ENCODE peak calls at places on chromosomes 12 and 14, in five cellular contexts. One of them, this sample, is unnamed.

GRCh38 chr14:58755026-58755929 is 117.5 kb downstream of the DACT1 start:
- DNase-seq in EL: no peak
- DNase-seq in GM06990: no peak
- DNase-seq in activated CD4-positive, alpha-beta T cell treated with anti-CD3 and anti-CD28 coated beads, Interleukin-2, amount 10 ng/mL, durations not matched to agents 7 days and 5 days: no peak
- DNase-seq in IMR-90: no peak
- DNase-seq in this sample: no peak

GRCh38 chr14:99537399-99537798 is 56.2 kb downstream of the CCNK start:
- DNase-seq in GM06990: no peak
- DNase-seq in IMR-90: peak
- DNase-seq in activated CD4-positive, alpha-beta T cell treated with anti-CD3 and anti-CD28 coated beads, Interleukin-2, amount 10 ng/mL, durations not matched to agents 7 days and 5 days: no peak
- DNase-seq in EL: peak
- DNase-seq in this sample: no peak

GRCh38 chr14:51458563-51458955 is 193.2 kb upstream of the FRMD6 start:
- DNase-seq in IMR-90: peak
- DNase-seq in GM06990: no peak
- DNase-seq in activated CD4-positive, alpha-beta T cell treated with anti-CD3 and anti-CD28 coated beads, Interleukin-2, amount 10 ng/mL, durations not matched to agents 7 days and 5 days: no peak
- DNase-seq in EL: peak
- DNase-seq in this sample: no peak

GRCh38 chr14:51957950-51958349 is 31.4 kb upstream of the RTRAF start:
- DNase-seq in GM06990: no peak
- DNase-seq in EL: peak
- DNase-seq in activated CD4-positive, alpha-beta T cell treated with anti-CD3 and anti-CD28 coated beads, Interleukin-2, amount 10 ng/mL, durations not matched to agents 7 days and 5 days: no peak
- DNase-seq in IMR-90: peak
- DNase-seq in this sample: no peak

GRCh38 chr14:65137648-65138317 is 35.5 kb upstream of the MAX start:
- DNase-seq in EL: no peak
- DNase-seq in IMR-90: peak
- DNase-seq in GM06990: no peak
- DNase-seq in activated CD4-positive, alpha-beta T cell treated with anti-CD3 and anti-CD28 coated beads, Interleukin-2, amount 10 ng/mL, durations not matched to agents 7 days and 5 days: no peak
- DNase-seq in this sample: no peak

GRCh38 chr12:131583085-131583712 is 127.7 kb upstream of the SFSWAP start:
- DNase-seq in EL: no peak
- DNase-seq in activated CD4-positive, alpha-beta T cell treated with anti-CD3 and anti-CD28 coated beads, Interleukin-2, amount 10 ng/mL, durations not matched to agents 7 days and 5 days: no peak
- DNase-seq in GM06990: no peak
- DNase-seq in IMR-90: no peak
- DNase-seq in this sample: no peak

GRCh38 chr14:43005807-43006206 is 1399.1 kb downstream of the LRFN5 start:
- DNase-seq in GM06990: no peak
- DNase-seq in EL: no peak
- DNase-seq in activated CD4-positive, alpha-beta T cell treated with anti-CD3 and anti-CD28 coated beads, Interleukin-2, amount 10 ng/mL, durations not matched to agents 7 days and 5 days: no peak
- DNase-seq in IMR-90: peak
- DNase-seq in this sample: no peak

GRCh38 chr14:52663850-52664249 is 31.5 kb downstream of the ERO1A start:
- DNase-seq in GM06990: no peak
- DNase-seq in EL: no peak
- DNase-seq in IMR-90: no peak
- DNase-seq in activated CD4-positive, alpha-beta T cell treated with anti-CD3 and anti-CD28 coated beads, Interleukin-2, amount 10 ng/mL, durations not matched to agents 7 days and 5 days: no peak
- DNase-seq in this sample: peak

GRCh38 chr14:32019271-32019670 is 57.8 kb upstream of the ARHGAP5 start:
- DNase-seq in IMR-90: no peak
- DNase-seq in EL: no peak
- DNase-seq in GM06990: no peak
- DNase-seq in activated CD4-positive, alpha-beta T cell treated with anti-CD3 and anti-CD28 coated beads, Interleukin-2, amount 10 ng/mL, durations not matched to agents 7 days and 5 days: no peak
- DNase-seq in this sample: no peak

GRCh38 chr14:102928412-102929348 is 6.2 kb downstream of the AMN start:
- DNase-seq in activated CD4-positive, alpha-beta T cell treated with anti-CD3 and anti-CD28 coated beads, Interleukin-2, amount 10 ng/mL, durations not matched to agents 7 days and 5 days: peak
- DNase-seq in IMR-90: peak
- DNase-seq in EL: peak
- DNase-seq in GM06990: peak
- DNase-seq in this sample: no peak

GRCh38 chr12:77837876-77838291 is 7.2 kb downstream of the NAV3 start:
- DNase-seq in IMR-90: no peak
- DNase-seq in GM06990: no peak
- DNase-seq in activated CD4-positive, alpha-beta T cell treated with anti-CD3 and anti-CD28 coated beads, Interleukin-2, amount 10 ng/mL, durations not matched to agents 7 days and 5 days: no peak
- DNase-seq in EL: no peak
- DNase-seq in this sample: no peak

GRCh38 chr12:8697120-8697475 is 693 bp upstream of the RIMKLB start:
- DNase-seq in GM06990: no peak
- DNase-seq in activated CD4-positive, alpha-beta T cell treated with anti-CD3 and anti-CD28 coated beads, Interleukin-2, amount 10 ng/mL, durations not matched to agents 7 days and 5 days: peak
- DNase-seq in IMR-90: peak
- DNase-seq in EL: peak
- DNase-seq in this sample: no peak

This sample was measured in LNCaP clone FGC.